ENCODE peak calls at places on chromosomes 13 and 19, in six cellular contexts. R is transverse colon, Q is GM12878, P is stomach, S is breast epithelium, N is prostate gland. X is an unnamed sample.
A peak's percentile ranks its signal among the peaks of the same experiment; 100 is the strongest.

GRCh38 chr13:50409186-50409585 is 393.9 kb downstream of the KCNRG start:
- DNase-seq in R (no peak), Q (no peak), P (no peak), S (no peak), N (no peak), X (no peak)

GRCh38 chr13:53112522-53112921 is 83.9 kb downstream of the OLFM4 start:
- DNase-seq in R (no peak), Q (no peak), P (no peak), S (no peak), N (no peak), X (no peak)

GRCh38 chr13:75173457-75174356 is 308.3 kb downstream of the TBC1D4 start:
- DNase-seq in R (no peak), Q (no peak), P (no peak), S (no peak), N (no peak), X (no peak)

GRCh38 chr13:95411641-95412040 is 110.4 kb upstream of the ABCC4 start:
- DNase-seq in R (no peak), Q (no peak), P (no peak), S (no peak), N (no peak), X (no peak)

GRCh38 chr19:39307233-39307821 is 11.1 kb downstream of the IFNL1 start:
- DNase-seq in R (peak; percentile 48), Q (no peak), P (peak; percentile 57), S (no peak), N (no peak), X (no peak)

GRCh38 chr13:89212186-89212585 is 1541.0 kb downstream of the SLITRK5 start:
- DNase-seq in R (no peak), Q (no peak), P (no peak), S (no peak), N (no peak), X (no peak)

GRCh38 chr19:48635966-48636858 is 967 bp downstream of the DBP start:
- DNase-seq in R (peak; percentile 63), Q (no peak), P (no peak), S (no peak), N (no peak), X (no peak)

GRCh38 chr19:5264453-5264852 is 76.2 kb downstream of the PTPRS start:
- DNase-seq in R (no peak), Q (no peak), P (no peak), S (no peak), N (no peak), X (no peak)

GRCh38 chr19:49658139-49658517 is 7.5 kb downstream of the IRF3 start:
- DNase-seq in R (no peak), Q (no peak), P (no peak), S (no peak), N (no peak), X (no peak)

GRCh38 chr13:78398743-78399410 is 204.5 kb downstream of the POU4F1 start:
- DNase-seq in R (no peak), Q (peak; percentile 53), P (no peak), S (no peak), N (no peak), X (peak; percentile 5)

GRCh38 chr19:41376241-41376997 is at the start of gene TMEM91:
- DNase-seq in R (peak; percentile 35), Q (no peak), P (peak; percentile 34), S (no peak), N (peak; percentile 42), X (no peak)

GRCh38 chr13:110319774-110320509 is 12.9 kb downstream of the COL4A2 start:
- DNase-seq in R (no peak), Q (no peak), P (no peak), S (peak; percentile 27), N (no peak), X (no peak)

GRCh38 chr19:18790566-18791314 is at the start of gene COMP:
- DNase-seq in R (no peak), Q (no peak), P (no peak), S (no peak), N (no peak), X (no peak)

GRCh38 chr19:32465176-32465575 is 59.6 kb downstream of the DPY19L3 start:
- DNase-seq in R (no peak), Q (no peak), P (no peak), S (no peak), N (no peak), X (no peak)

GRCh38 chr19:623974-624373 is 9.4 kb downstream of the POLRMT start:
- DNase-seq in R (no peak), Q (no peak), P (no peak), S (no peak), N (no peak), X (no peak)

GRCh38 chr13:71806885-71807284 is 60.1 kb downstream of the DACH1 start:
- DNase-seq in R (no peak), Q (no peak), P (no peak), S (no peak), N (no peak), X (no peak)

GRCh38 chr13:83546476-83546875 is 335.8 kb downstream of the SLITRK1 start:
- DNase-seq in R (no peak), Q (no peak), P (no peak), S (no peak), N (no peak), X (no peak)

GRCh38 chr13:51068501-51068900 is 42.6 kb downstream of the C13orf42 start:
- DNase-seq in R (no peak), Q (no peak), P (no peak), S (no peak), N (no peak), X (no peak)

GRCh38 chr19:13267889-13268288 is 117.7 kb downstream of the IER2 start:
- DNase-seq in R (no peak), Q (no peak), P (no peak), S (no peak), N (no peak), X (no peak)

GRCh38 chr13:23462815-23463559 is 29.5 kb upstream of the SACS start:
- DNase-seq in R (no peak), Q (no peak), P (no peak), S (no peak), N (peak; percentile 36), X (no peak)

GRCh38 chr13:21078501-21078900 is 17.1 kb upstream of the LATS2 start:
- DNase-seq in R (no peak), Q (no peak), P (no peak), S (no peak), N (no peak), X (no peak)

GRCh38 chr13:44449999-44450821 is 76.6 kb downstream of the SERP2 start:
- DNase-seq in R (no peak), Q (no peak), P (no peak), S (no peak), N (no peak), X (no peak)

GRCh38 chr19:1904385-1905070 is 671 bp upstream of the ADAT3 start:
- DNase-seq in R (peak; percentile 60), Q (peak; percentile 86), P (peak; percentile 70), S (peak; percentile 83), N (peak; percentile 93), X (peak; percentile 54)

GRCh38 chr19:29850482-29850881 is 38.7 kb downstream of the CCNE1 start:
- DNase-seq in R (no peak), Q (no peak), P (no peak), S (no peak), N (no peak), X (no peak)
- TF ChIP-seq POLR2A in R (no peak), Q (no peak), P (no peak), S (no peak), N (no peak), X (no peak)

DNA sequence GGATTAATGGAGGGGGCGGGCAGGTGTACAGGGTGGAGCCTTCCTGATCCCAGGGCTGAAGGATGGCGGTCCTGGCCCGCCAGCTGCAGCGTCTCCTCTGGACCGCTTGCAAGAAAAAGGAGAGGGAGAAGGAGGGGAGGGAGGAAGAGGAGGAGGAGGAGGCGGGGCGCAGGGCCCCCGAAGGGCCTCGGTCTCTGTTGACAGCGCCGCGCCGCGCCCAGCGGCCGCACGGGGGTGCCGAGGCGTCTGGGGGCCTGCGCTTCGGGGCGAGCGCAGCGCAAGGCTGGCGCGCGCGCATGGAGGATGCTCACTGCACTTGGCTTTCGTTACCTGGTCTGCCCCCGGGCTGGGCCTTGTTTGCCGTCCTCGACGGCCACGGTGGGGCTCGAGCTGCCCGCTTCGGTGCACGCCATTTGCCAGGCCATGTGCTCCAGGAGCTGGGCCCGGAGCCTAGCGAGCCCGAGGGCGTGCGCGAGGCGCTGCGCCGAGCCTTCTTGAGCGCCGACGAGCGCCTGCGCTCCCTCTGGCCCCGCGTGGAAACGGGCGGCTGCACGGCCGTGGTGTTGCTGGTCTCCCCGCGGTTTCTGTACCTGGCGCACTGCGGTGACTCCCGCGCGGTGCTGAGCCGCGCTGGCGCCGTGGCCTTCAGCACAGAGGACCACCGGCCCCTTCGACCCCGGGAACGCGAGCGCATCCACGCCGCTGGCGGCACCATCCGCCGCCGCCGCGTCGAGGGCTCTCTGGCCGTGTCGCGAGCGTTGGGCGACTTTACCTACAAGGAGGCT is at the start of gene PPM1N:
- DNase-seq in R (no peak), Q (no peak), P (no peak), S (no peak), N (no peak), X (peak; percentile 68)
- TF ChIP-seq POLR2AphosphoS5 in R (no peak), Q (no peak), P (no peak), S (no peak), N (no peak), X (no peak)

GRCh38 chr13:101529419-101529818 is 76.9 kb downstream of the ITGBL1 start:
- DNase-seq in R (no peak), Q (no peak), P (no peak), S (peak; percentile 37), N (no peak), X (no peak)
- TF ChIP-seq POLR2A in R (no peak), Q (no peak), P (no peak), S (no peak), N (no peak), X (no peak)

GRCh38 chr19:47471381-47471732 is 336 bp downstream of the SLC8A2 start:
- DNase-seq in R (no peak), Q (no peak), P (no peak), S (no peak), N (no peak), X (no peak)

GRCh38 chr19:47469719-47470118 is 2.0 kb downstream of the SLC8A2 start:
- DNase-seq in R (no peak), Q (no peak), P (no peak), S (no peak), N (no peak), X (no peak)

GRCh38 chr19:47473336-47473735 is 1.6 kb upstream of the SLC8A2 start:
- DNase-seq in R (no peak), Q (no peak), P (no peak), S (no peak), N (no peak), X (no peak)

GRCh38 chr19:47470447-47471195 is 1.1 kb downstream of the SLC8A2 start:
- DNase-seq in R (no peak), Q (no peak), P (no peak), S (no peak), N (no peak), X (no peak)

DNA sequence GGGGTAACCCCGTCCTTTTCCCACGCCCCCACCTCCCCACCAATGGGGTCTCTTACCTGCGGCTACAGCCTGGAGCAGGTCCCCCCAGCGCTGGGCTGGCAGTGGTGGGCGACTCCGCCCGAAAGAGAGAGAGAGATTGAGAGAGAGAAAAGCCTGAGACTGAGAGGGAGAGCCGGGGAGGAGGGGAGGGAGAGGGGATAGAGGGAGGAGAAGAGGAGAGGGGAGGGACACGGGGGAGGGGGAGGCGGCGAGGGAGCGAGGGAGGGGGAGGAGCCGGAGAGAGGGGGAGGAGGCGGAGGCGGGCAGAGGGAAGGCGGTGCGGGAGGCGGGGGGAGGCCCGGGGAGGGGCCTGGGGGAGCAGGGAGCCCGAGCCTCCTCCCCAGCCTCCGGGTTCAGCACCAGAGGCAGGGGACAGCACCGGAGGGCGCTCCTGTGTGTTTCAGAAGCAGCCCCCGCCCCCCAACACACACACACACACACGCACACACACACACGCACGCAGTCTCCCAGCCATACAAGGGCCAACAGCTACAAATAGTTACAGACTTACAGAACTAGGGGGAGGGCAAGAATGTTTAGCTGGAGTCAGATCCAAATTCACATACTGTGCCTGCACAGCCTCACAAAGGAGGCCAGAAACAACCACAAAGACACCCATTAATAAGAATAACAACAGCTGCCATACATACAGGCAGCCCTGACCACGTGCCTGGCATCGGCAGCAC is at the start of gene SLC8A2:
- DNase-seq in R (peak; percentile 60), Q (no peak), P (peak; percentile 51), S (no peak), N (peak; percentile 49), X (no peak)
- TF ChIP-seq POLR2AphosphoS5 in R (no peak), Q (no peak), P (no peak), S (no peak), N (no peak), X (no peak)